ENCODE peak calls at places on chromosomes 4 and X, in seven cellular contexts. One of them, this sample, is unnamed.

GRCh38 chr4:180059216-180059881 is 2183.9 kb upstream of the TENM3 start:
- DNase-seq in GM10248: peak; percentile 32
- DNase-seq in A673: peak; percentile 39
- DNase-seq in GM20000: peak; percentile 31
- DNase-seq in pancreas: peak; percentile 63
- DNase-seq in foreskin fibroblast: no peak
- DNase-seq in astrocyte of the spinal cord: peak; percentile 9
- DNase-seq in this sample: no peak

GRCh38 chr4:75935628-75936027 is 5.2 kb downstream of the NAAA start:
- DNase-seq in GM10248: no peak
- DNase-seq in A673: no peak
- DNase-seq in GM20000: no peak
- DNase-seq in pancreas: no peak
- DNase-seq in foreskin fibroblast: no peak
- DNase-seq in astrocyte of the spinal cord: no peak
- DNase-seq in this sample: no peak

GRCh38 chrX:35665311-35665710 is 132.8 kb upstream of the MAGEB16 start:
- DNase-seq in GM10248: no peak
- DNase-seq in A673: peak; percentile 2
- DNase-seq in GM20000: no peak
- DNase-seq in pancreas: no peak
- DNase-seq in foreskin fibroblast: no peak
- DNase-seq in astrocyte of the spinal cord: no peak
- DNase-seq in this sample: no peak

GRCh38 chr4:128347930-128348660 is 60.5 kb upstream of the PGRMC2 start:
- DNase-seq in GM10248: no peak
- DNase-seq in A673: no peak
- DNase-seq in GM20000: no peak
- DNase-seq in pancreas: no peak
- DNase-seq in foreskin fibroblast: no peak
- DNase-seq in astrocyte of the spinal cord: no peak
- DNase-seq in this sample: no peak

GRCh38 chr4:161936625-161937133 is 227.1 kb downstream of the FSTL5 start:
- DNase-seq in GM10248: no peak
- DNase-seq in A673: no peak
- DNase-seq in GM20000: no peak
- DNase-seq in pancreas: no peak
- DNase-seq in foreskin fibroblast: peak; percentile 95
- DNase-seq in astrocyte of the spinal cord: peak; percentile 96
- DNase-seq in this sample: no peak

GRCh38 chrX:53895270-53895669 is 149.0 kb downstream of the PHF8 start:
- DNase-seq in GM10248: no peak
- DNase-seq in A673: no peak
- DNase-seq in GM20000: no peak
- DNase-seq in pancreas: no peak
- DNase-seq in foreskin fibroblast: no peak
- DNase-seq in astrocyte of the spinal cord: no peak
- DNase-seq in this sample: no peak

GRCh38 chrX:20181563-20182329 is 40.1 kb upstream of the EIF1AX start:
- DNase-seq in GM10248: no peak
- DNase-seq in A673: no peak
- DNase-seq in GM20000: no peak
- DNase-seq in pancreas: no peak
- DNase-seq in foreskin fibroblast: no peak
- DNase-seq in astrocyte of the spinal cord: no peak
- DNase-seq in this sample: no peak

GRCh38 chr4:120865985-120866384 is 56.5 kb downstream of the PRDM5 start:
- DNase-seq in GM10248: no peak
- DNase-seq in A673: no peak
- DNase-seq in GM20000: no peak
- DNase-seq in pancreas: no peak
- DNase-seq in foreskin fibroblast: no peak
- DNase-seq in astrocyte of the spinal cord: no peak
- DNase-seq in this sample: no peak

GRCh38 chrX:63686878-63687714 is 97.9 kb downstream of the ARHGEF9 start:
- DNase-seq in GM10248: peak; percentile 19
- DNase-seq in A673: peak; percentile 44
- DNase-seq in GM20000: peak; percentile 4
- DNase-seq in pancreas: no peak
- DNase-seq in foreskin fibroblast: peak; percentile 12
- DNase-seq in astrocyte of the spinal cord: peak; percentile 48
- DNase-seq in this sample: peak; percentile 5

GRCh38 chr4:56684320-56684719 is 3.2 kb upstream of the HOPX start:
- DNase-seq in GM10248: no peak
- DNase-seq in A673: no peak
- DNase-seq in GM20000: no peak
- DNase-seq in pancreas: no peak
- DNase-seq in foreskin fibroblast: peak; percentile 56
- DNase-seq in astrocyte of the spinal cord: peak; percentile 51
- DNase-seq in this sample: no peak

GRCh38 chr4:90597927-90598326 is 470.7 kb downstream of the CCSER1 start:
- DNase-seq in GM10248: no peak
- DNase-seq in A673: no peak
- DNase-seq in GM20000: no peak
- DNase-seq in pancreas: no peak
- DNase-seq in foreskin fibroblast: no peak
- DNase-seq in astrocyte of the spinal cord: no peak
- DNase-seq in this sample: no peak

GRCh38 chr4:183303278-183303677 is 16.8 kb downstream of the CLDN22 start:
- DNase-seq in GM10248: no peak
- DNase-seq in A673: no peak
- DNase-seq in GM20000: no peak
- DNase-seq in pancreas: no peak
- DNase-seq in foreskin fibroblast: no peak
- DNase-seq in astrocyte of the spinal cord: no peak
- DNase-seq in this sample: no peak

GRCh38 chr4:38170380-38170779 is 210.2 kb downstream of the PTTG2 start:
- DNase-seq in GM10248: no peak
- DNase-seq in A673: no peak
- DNase-seq in GM20000: no peak
- DNase-seq in pancreas: no peak
- DNase-seq in foreskin fibroblast: no peak
- DNase-seq in astrocyte of the spinal cord: no peak
- DNase-seq in this sample: no peak

GRCh38 chr4:19971829-19972228 is 279.9 kb upstream of the SLIT2 start:
- DNase-seq in GM10248: no peak
- DNase-seq in A673: no peak
- DNase-seq in GM20000: no peak
- DNase-seq in pancreas: no peak
- DNase-seq in foreskin fibroblast: no peak
- DNase-seq in astrocyte of the spinal cord: peak; percentile 26
- DNase-seq in this sample: no peak

GRCh38 chr4:178387756-178388155 is 945.5 kb upstream of the AGA start:
- DNase-seq in GM10248: no peak
- DNase-seq in A673: no peak
- DNase-seq in GM20000: no peak
- DNase-seq in pancreas: no peak
- DNase-seq in foreskin fibroblast: no peak
- DNase-seq in astrocyte of the spinal cord: no peak
- DNase-seq in this sample: no peak

GRCh38 chr4:156476359-156476758 is 495.2 kb downstream of the PDGFC start:
- DNase-seq in GM10248: no peak
- DNase-seq in A673: peak; percentile 76
- DNase-seq in GM20000: no peak
- DNase-seq in pancreas: no peak
- DNase-seq in foreskin fibroblast: peak; percentile 89
- DNase-seq in astrocyte of the spinal cord: peak; percentile 97
- DNase-seq in this sample: no peak

GRCh38 chr4:185742766-185743165 is 69.2 kb downstream of the SORBS2 start:
- DNase-seq in GM10248: no peak
- DNase-seq in A673: no peak
- DNase-seq in GM20000: no peak
- DNase-seq in pancreas: no peak
- DNase-seq in foreskin fibroblast: no peak
- DNase-seq in astrocyte of the spinal cord: peak; percentile 43
- DNase-seq in this sample: no peak

GRCh38 chr4:5976921-5977320 is 41.3 kb downstream of the C4orf50 start:
- DNase-seq in GM10248: no peak
- DNase-seq in A673: peak; percentile 59
- DNase-seq in GM20000: no peak
- DNase-seq in pancreas: no peak
- DNase-seq in foreskin fibroblast: no peak
- DNase-seq in astrocyte of the spinal cord: no peak
- DNase-seq in this sample: no peak

GRCh38 chr4:186067757-186068385 is 1.1 kb upstream of the TLR3 start:
- DNase-seq in GM10248: peak; percentile 38
- DNase-seq in A673: peak; percentile 75
- DNase-seq in GM20000: peak; percentile 42
- DNase-seq in pancreas: peak; percentile 64
- DNase-seq in foreskin fibroblast: peak; percentile 34
- DNase-seq in astrocyte of the spinal cord: peak; percentile 37
- DNase-seq in this sample: peak; percentile 48

GRCh38 chrX:11351375-11352295 is 58.4 kb downstream of the AMELX start:
- DNase-seq in GM10248: no peak
- DNase-seq in A673: no peak
- DNase-seq in GM20000: no peak
- DNase-seq in pancreas: no peak
- DNase-seq in foreskin fibroblast: peak; percentile 64
- DNase-seq in astrocyte of the spinal cord: peak; percentile 71
- DNase-seq in this sample: no peak

GRCh38 chr4:93777081-93777460 is 51.5 kb upstream of the ATOH1 start:
- DNase-seq in GM10248: no peak
- DNase-seq in A673: no peak
- DNase-seq in GM20000: no peak
- DNase-seq in pancreas: no peak
- DNase-seq in foreskin fibroblast: no peak
- DNase-seq in astrocyte of the spinal cord: no peak
- DNase-seq in this sample: no peak

GRCh38 chr4:93772858-93773257 is 55.7 kb upstream of the ATOH1 start:
- DNase-seq in GM10248: no peak
- DNase-seq in A673: no peak
- DNase-seq in GM20000: no peak
- DNase-seq in pancreas: no peak
- DNase-seq in foreskin fibroblast: no peak
- DNase-seq in astrocyte of the spinal cord: no peak
- DNase-seq in this sample: no peak

GRCh38 chr4:93779228-93779627 is 49.3 kb upstream of the ATOH1 start:
- DNase-seq in GM10248: no peak
- DNase-seq in A673: no peak
- DNase-seq in GM20000: no peak
- DNase-seq in pancreas: no peak
- DNase-seq in foreskin fibroblast: no peak
- DNase-seq in astrocyte of the spinal cord: no peak
- DNase-seq in this sample: no peak

GRCh38 chr4:93776386-93777080 is 52.0 kb upstream of the ATOH1 start:
- DNase-seq in GM10248: no peak
- DNase-seq in A673: peak; percentile 1
- DNase-seq in GM20000: no peak
- DNase-seq in pancreas: no peak
- DNase-seq in foreskin fibroblast: no peak
- DNase-seq in astrocyte of the spinal cord: peak; percentile 58
- DNase-seq in this sample: no peak

GRCh38 chr4:93775551-93775950 is 53.0 kb upstream of the ATOH1 start:
- DNase-seq in GM10248: no peak
- DNase-seq in A673: no peak
- DNase-seq in GM20000: no peak
- DNase-seq in pancreas: no peak
- DNase-seq in foreskin fibroblast: no peak
- DNase-seq in astrocyte of the spinal cord: no peak
- DNase-seq in this sample: no peak
- TF ChIP-seq CTCF in GM10248: no peak
- TF ChIP-seq CTCF in A673: no peak
- TF ChIP-seq CTCF in GM20000: no peak
- TF ChIP-seq CTCF in pancreas: no peak
- TF ChIP-seq CTCF in foreskin fibroblast: no peak
- TF ChIP-seq CTCF in astrocyte of the spinal cord: no peak
- TF ChIP-seq CTCF in this sample: no peak

DNA sequence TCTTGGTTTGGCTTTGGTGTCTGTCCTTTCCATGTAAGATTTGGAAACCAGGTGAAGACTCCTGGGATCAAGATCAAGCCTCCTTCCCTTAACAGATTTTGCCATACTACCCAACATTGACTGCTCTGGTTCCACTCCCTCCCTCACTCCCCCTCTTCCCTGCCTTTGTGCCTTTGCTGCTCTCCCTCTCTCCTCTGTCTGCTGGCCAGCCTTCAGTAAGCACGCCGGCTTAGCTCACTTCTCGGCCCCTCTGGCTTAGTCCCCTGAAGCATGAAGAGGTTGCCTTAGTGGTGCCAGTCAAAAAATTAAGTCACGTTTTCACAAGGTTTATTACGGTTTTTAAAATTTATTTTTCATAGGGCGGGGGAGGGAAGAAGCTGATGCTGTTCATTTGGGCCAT is 6.0 kb downstream of the GRIA3 start:
- DNase-seq in GM10248: no peak
- DNase-seq in A673: no peak
- DNase-seq in GM20000: no peak
- DNase-seq in pancreas: no peak
- DNase-seq in foreskin fibroblast: no peak
- DNase-seq in astrocyte of the spinal cord: no peak
- DNase-seq in this sample: no peak
- TF ChIP-seq CTCF in GM10248: no peak
- TF ChIP-seq CTCF in A673: no peak
- TF ChIP-seq CTCF in GM20000: no peak
- TF ChIP-seq CTCF in pancreas: no peak
- TF ChIP-seq CTCF in foreskin fibroblast: no peak
- TF ChIP-seq CTCF in astrocyte of the spinal cord: no peak
- TF ChIP-seq CTCF in this sample: no peak

DNA sequence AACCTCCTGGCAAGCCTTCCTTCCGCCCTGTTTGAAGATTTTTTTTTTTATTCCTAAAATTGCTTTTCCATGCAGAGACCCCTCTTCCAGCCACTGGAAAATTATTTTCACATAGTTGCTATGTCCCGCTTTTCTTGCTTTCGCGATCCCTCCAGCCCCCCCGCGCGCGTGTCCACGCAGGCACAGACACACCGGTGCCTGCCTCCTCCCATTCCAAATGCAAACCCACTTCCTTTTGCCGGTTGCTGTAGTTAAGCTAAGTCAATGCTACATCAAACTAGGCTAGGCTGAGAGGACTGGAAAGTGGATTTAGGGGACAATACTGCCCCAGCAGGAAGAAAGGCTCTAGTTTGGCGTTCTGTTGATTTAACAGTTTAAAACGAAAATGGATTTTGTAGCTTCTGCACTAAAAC is 111.0 kb downstream of the DHX15 start:
- DNase-seq in GM10248: no peak
- DNase-seq in A673: peak; percentile 32
- DNase-seq in GM20000: no peak
- DNase-seq in pancreas: peak; percentile 60
- DNase-seq in foreskin fibroblast: peak; percentile 27
- DNase-seq in astrocyte of the spinal cord: peak; percentile 37
- DNase-seq in this sample: no peak
- TF ChIP-seq CTCF in GM10248: no peak
- TF ChIP-seq CTCF in A673: no peak
- TF ChIP-seq CTCF in GM20000: no peak
- TF ChIP-seq CTCF in pancreas: no peak
- TF ChIP-seq CTCF in foreskin fibroblast: no peak
- TF ChIP-seq CTCF in astrocyte of the spinal cord: no peak
- TF ChIP-seq CTCF in this sample: no peak

GRCh38 chr4:61817071-61817470 is 616.9 kb downstream of the ADGRL3 start:
- DNase-seq in GM10248: no peak
- DNase-seq in A673: no peak
- DNase-seq in GM20000: no peak
- DNase-seq in pancreas: no peak
- DNase-seq in foreskin fibroblast: no peak
- DNase-seq in astrocyte of the spinal cord: no peak
- DNase-seq in this sample: no peak

GRCh38 chr4:61820136-61820535 is 620.0 kb downstream of the ADGRL3 start:
- DNase-seq in GM10248: no peak
- DNase-seq in A673: no peak
- DNase-seq in GM20000: no peak
- DNase-seq in pancreas: no peak
- DNase-seq in foreskin fibroblast: no peak
- DNase-seq in astrocyte of the spinal cord: no peak
- DNase-seq in this sample: no peak
- TF ChIP-seq CTCF in GM10248: no peak
- TF ChIP-seq CTCF in A673: no peak
- TF ChIP-seq CTCF in GM20000: no peak
- TF ChIP-seq CTCF in pancreas: no peak
- TF ChIP-seq CTCF in foreskin fibroblast: no peak
- TF ChIP-seq CTCF in astrocyte of the spinal cord: no peak
- TF ChIP-seq CTCF in this sample: no peak

GRCh38 chr4:24476209-24476781 is 108.1 kb downstream of the DHX15 start:
- DNase-seq in GM10248: peak; percentile 40
- DNase-seq in A673: peak; percentile 22
- DNase-seq in GM20000: peak; percentile 56
- DNase-seq in pancreas: no peak
- DNase-seq in foreskin fibroblast: peak; percentile 15
- DNase-seq in astrocyte of the spinal cord: no peak
- DNase-seq in this sample: no peak
- TF ChIP-seq CTCF in GM10248: peak; percentile 44
- TF ChIP-seq CTCF in A673: peak; percentile 65
- TF ChIP-seq CTCF in GM20000: peak; percentile 11
- TF ChIP-seq CTCF in pancreas: no peak
- TF ChIP-seq CTCF in foreskin fibroblast: peak; percentile 55
- TF ChIP-seq CTCF in astrocyte of the spinal cord: peak; percentile 53
- TF ChIP-seq CTCF in this sample: peak; percentile 60